ENCODE peak calls at places on chromosomes 2 and 18, in six cellular contexts. One of them, this sample, is unnamed. For H3K27me3, the result is how much of the 10 kb centered on the place peaks cover.

GRCh38 chr2:241066893-241067341 is 35.2 kb downstream of the MTERF4 start:
- DNase-seq in GM23248: peak
- DNase-seq in foreskin keratinocyte: no peak
- DNase-seq in heart left ventricle: no peak
- DNase-seq in kidney epithelial cell: no peak
- DNase-seq in thoracic aorta: no peak
- DNase-seq in this sample: no peak

GRCh38 chr2:3492951-3493609 is 26.3 kb downstream of the ADI1 start:
- DNase-seq in foreskin keratinocyte: no peak
- DNase-seq in GM23248: peak
- DNase-seq in kidney epithelial cell: peak
- DNase-seq in thoracic aorta: peak
- DNase-seq in heart left ventricle: no peak
- DNase-seq in this sample: no peak

GRCh38 chr2:54652540-54652939 is 70.9 kb upstream of the EML6 start:
- DNase-seq in heart left ventricle: no peak
- DNase-seq in kidney epithelial cell: no peak
- DNase-seq in thoracic aorta: no peak
- DNase-seq in foreskin keratinocyte: peak
- DNase-seq in GM23248: peak
- DNase-seq in this sample: no peak

GRCh38 chr2:113979172-113980128 is 89.6 kb downstream of the ACTR3 start:
- DNase-seq in GM23248: no peak
- DNase-seq in foreskin keratinocyte: no peak
- DNase-seq in thoracic aorta: no peak
- DNase-seq in heart left ventricle: no peak
- DNase-seq in kidney epithelial cell: no peak
- DNase-seq in this sample: peak

GRCh38 chr18:13112982-13113381 is 105.6 kb upstream of the LDLRAD4 start:
- DNase-seq in thoracic aorta: no peak
- DNase-seq in foreskin keratinocyte: no peak
- DNase-seq in heart left ventricle: peak
- DNase-seq in kidney epithelial cell: peak
- DNase-seq in GM23248: peak
- DNase-seq in this sample: peak

GRCh38 chr2:199484927-199485326 is 27.2 kb upstream of the SATB2 start:
- DNase-seq in foreskin keratinocyte: no peak
- DNase-seq in kidney epithelial cell: no peak
- DNase-seq in heart left ventricle: no peak
- DNase-seq in GM23248: peak
- DNase-seq in thoracic aorta: no peak
- DNase-seq in this sample: peak

GRCh38 chr2:212665948-212666347 is 127.3 kb upstream of the ERBB4 start:
- DNase-seq in GM23248: peak
- DNase-seq in foreskin keratinocyte: no peak
- DNase-seq in kidney epithelial cell: no peak
- DNase-seq in heart left ventricle: no peak
- DNase-seq in thoracic aorta: no peak
- DNase-seq in this sample: no peak

GRCh38 chr2:33320573-33320972 is 155.9 kb upstream of the RASGRP3 start:
- DNase-seq in kidney epithelial cell: no peak
- DNase-seq in foreskin keratinocyte: no peak
- DNase-seq in GM23248: peak
- DNase-seq in thoracic aorta: no peak
- DNase-seq in heart left ventricle: no peak
- DNase-seq in this sample: no peak

GRCh38 chr2:84022810-84023431 is 436.2 kb downstream of the SUCLG1 start:
- DNase-seq in GM23248: peak
- DNase-seq in heart left ventricle: no peak
- DNase-seq in kidney epithelial cell: peak
- DNase-seq in foreskin keratinocyte: peak
- DNase-seq in thoracic aorta: no peak
- DNase-seq in this sample: peak

GRCh38 chr2:1979101-1979500 is 234.8 kb upstream of the PXDN start:
- DNase-seq in GM23248: no peak
- DNase-seq in kidney epithelial cell: no peak
- DNase-seq in thoracic aorta: no peak
- DNase-seq in foreskin keratinocyte: no peak
- DNase-seq in heart left ventricle: no peak
- DNase-seq in this sample: no peak

GRCh38 chr2:18455256-18455862 is 105.1 kb downstream of the RDH14 start:
- DNase-seq in thoracic aorta: no peak
- DNase-seq in foreskin keratinocyte: no peak
- DNase-seq in heart left ventricle: no peak
- DNase-seq in kidney epithelial cell: no peak
- DNase-seq in GM23248: peak
- DNase-seq in this sample: peak

GRCh38 chr2:25349397-25349796 is 7.7 kb upstream of the DNMT3A start:
- DNase-seq in kidney epithelial cell: no peak
- DNase-seq in foreskin keratinocyte: no peak
- DNase-seq in heart left ventricle: no peak
- DNase-seq in thoracic aorta: no peak
- DNase-seq in GM23248: peak
- DNase-seq in this sample: no peak

GRCh38 chr2:54000524-54000923 is 29.7 kb upstream of the PSME4 start:
- DNase-seq in kidney epithelial cell: no peak
- DNase-seq in GM23248: no peak
- DNase-seq in foreskin keratinocyte: no peak
- DNase-seq in heart left ventricle: no peak
- DNase-seq in thoracic aorta: no peak
- DNase-seq in this sample: no peak

GRCh38 chr18:26654173-26655009 is 106.0 kb upstream of the KCTD1 start:
- DNase-seq in GM23248: no peak
- DNase-seq in foreskin keratinocyte: no peak
- DNase-seq in thoracic aorta: no peak
- DNase-seq in kidney epithelial cell: no peak
- DNase-seq in heart left ventricle: no peak
- DNase-seq in this sample: no peak

DNA sequence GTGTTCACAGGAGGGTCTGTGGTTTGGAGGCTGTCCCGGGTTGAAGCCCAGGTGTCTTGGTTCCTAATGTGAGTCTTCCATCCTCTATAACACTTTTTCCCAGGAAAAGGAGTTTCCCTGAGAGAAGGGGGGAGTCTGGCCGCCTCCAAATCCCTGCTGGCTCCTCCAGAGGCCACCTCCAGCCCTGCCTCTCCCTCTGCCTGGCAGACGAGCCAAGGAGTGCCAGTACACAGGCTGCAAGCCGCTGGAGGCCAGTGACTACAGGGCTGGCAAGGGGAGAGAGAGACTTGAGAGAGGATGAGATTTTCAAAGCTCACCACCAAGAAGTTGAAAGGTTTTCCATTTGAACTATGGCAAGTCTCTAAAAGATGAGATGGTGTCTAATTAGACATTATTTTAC is 154.2 kb upstream of the ID2 start:
- DNase-seq in kidney epithelial cell: no peak
- DNase-seq in heart left ventricle: no peak
- DNase-seq in foreskin keratinocyte: no peak
- DNase-seq in thoracic aorta: no peak
- DNase-seq in GM23248: no peak
- DNase-seq in this sample: no peak
- H3K27me3 ChIP-seq in kidney epithelial cell: under half
- H3K27me3 ChIP-seq in heart left ventricle: under half
- H3K27me3 ChIP-seq in foreskin keratinocyte: under half
- H3K27me3 ChIP-seq in thoracic aorta: under half
- H3K27me3 ChIP-seq in GM23248: under half
- H3K27me3 ChIP-seq in this sample: under half

DNA sequence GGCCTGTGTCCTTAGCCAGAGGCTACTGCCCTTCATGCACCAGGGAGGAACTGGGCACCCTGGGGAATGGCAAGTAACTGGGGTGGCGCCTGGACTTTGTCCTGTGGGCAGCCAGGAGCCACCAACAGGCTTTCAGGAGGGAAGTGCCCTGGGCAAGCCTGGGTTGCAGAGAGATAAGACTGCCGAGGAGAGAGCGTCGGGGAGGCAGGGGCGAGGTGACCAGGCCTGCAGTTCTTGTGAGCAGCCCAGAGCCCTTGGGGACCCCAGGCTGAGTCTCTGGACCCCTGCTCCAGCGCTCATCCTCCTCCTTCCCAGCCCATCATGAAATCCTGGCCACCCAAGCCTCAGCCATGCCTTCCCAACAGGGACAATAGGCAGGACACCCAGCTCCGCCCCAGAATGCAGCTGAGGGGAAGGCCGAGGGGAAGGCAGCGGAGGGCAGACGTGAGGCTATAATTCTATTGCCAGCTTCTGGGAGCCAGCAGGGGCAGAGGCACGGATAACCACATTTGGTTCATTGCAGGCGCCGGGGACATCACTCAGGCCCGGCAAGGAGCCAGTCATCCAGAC is 25.1 kb downstream of the ADRA2B start:
- DNase-seq in foreskin keratinocyte: no peak
- DNase-seq in heart left ventricle: no peak
- DNase-seq in thoracic aorta: no peak
- DNase-seq in GM23248: no peak
- DNase-seq in kidney epithelial cell: no peak
- DNase-seq in this sample: no peak
- H3K27me3 ChIP-seq in foreskin keratinocyte: under half
- H3K27me3 ChIP-seq in heart left ventricle: under half
- H3K27me3 ChIP-seq in thoracic aorta: under half
- H3K27me3 ChIP-seq in GM23248: under half
- H3K27me3 ChIP-seq in kidney epithelial cell: under half
- H3K27me3 ChIP-seq in this sample: under half

GRCh38 chr2:218954541-218955300 is 4.7 kb upstream of the CDK5R2 start:
- DNase-seq in kidney epithelial cell: no peak
- DNase-seq in foreskin keratinocyte: no peak
- DNase-seq in thoracic aorta: no peak
- DNase-seq in heart left ventricle: no peak
- DNase-seq in GM23248: no peak
- DNase-seq in this sample: peak
- H3K27me3 ChIP-seq in kidney epithelial cell: half or more
- H3K27me3 ChIP-seq in foreskin keratinocyte: half or more
- H3K27me3 ChIP-seq in thoracic aorta: under half
- H3K27me3 ChIP-seq in heart left ventricle: under half
- H3K27me3 ChIP-seq in GM23248: under half
- H3K27me3 ChIP-seq in this sample: under half

GRCh38 chr2:7057865-7058400 is 140.7 kb downstream of the RNF144A start:
- DNase-seq in GM23248: no peak
- DNase-seq in kidney epithelial cell: no peak
- DNase-seq in thoracic aorta: no peak
- DNase-seq in foreskin keratinocyte: no peak
- DNase-seq in heart left ventricle: no peak
- DNase-seq in this sample: no peak

GRCh38 chr2:7048762-7049294 is 131.6 kb downstream of the RNF144A start:
- DNase-seq in thoracic aorta: no peak
- DNase-seq in GM23248: no peak
- DNase-seq in kidney epithelial cell: no peak
- DNase-seq in foreskin keratinocyte: no peak
- DNase-seq in heart left ventricle: no peak
- DNase-seq in this sample: no peak

GRCh38 chr2:7052404-7052803 is 135.2 kb downstream of the RNF144A start:
- DNase-seq in GM23248: no peak
- DNase-seq in kidney epithelial cell: no peak
- DNase-seq in foreskin keratinocyte: no peak
- DNase-seq in thoracic aorta: no peak
- DNase-seq in heart left ventricle: no peak
- DNase-seq in this sample: no peak

GRCh38 chr2:7053650-7054262 is 136.5 kb downstream of the RNF144A start:
- DNase-seq in heart left ventricle: no peak
- DNase-seq in thoracic aorta: no peak
- DNase-seq in kidney epithelial cell: no peak
- DNase-seq in GM23248: no peak
- DNase-seq in foreskin keratinocyte: no peak
- DNase-seq in this sample: peak
- H3K27me3 ChIP-seq in heart left ventricle: under half
- H3K27me3 ChIP-seq in thoracic aorta: under half
- H3K27me3 ChIP-seq in kidney epithelial cell: under half
- H3K27me3 ChIP-seq in GM23248: under half
- H3K27me3 ChIP-seq in foreskin keratinocyte: under half
- H3K27me3 ChIP-seq in this sample: under half

DNA sequence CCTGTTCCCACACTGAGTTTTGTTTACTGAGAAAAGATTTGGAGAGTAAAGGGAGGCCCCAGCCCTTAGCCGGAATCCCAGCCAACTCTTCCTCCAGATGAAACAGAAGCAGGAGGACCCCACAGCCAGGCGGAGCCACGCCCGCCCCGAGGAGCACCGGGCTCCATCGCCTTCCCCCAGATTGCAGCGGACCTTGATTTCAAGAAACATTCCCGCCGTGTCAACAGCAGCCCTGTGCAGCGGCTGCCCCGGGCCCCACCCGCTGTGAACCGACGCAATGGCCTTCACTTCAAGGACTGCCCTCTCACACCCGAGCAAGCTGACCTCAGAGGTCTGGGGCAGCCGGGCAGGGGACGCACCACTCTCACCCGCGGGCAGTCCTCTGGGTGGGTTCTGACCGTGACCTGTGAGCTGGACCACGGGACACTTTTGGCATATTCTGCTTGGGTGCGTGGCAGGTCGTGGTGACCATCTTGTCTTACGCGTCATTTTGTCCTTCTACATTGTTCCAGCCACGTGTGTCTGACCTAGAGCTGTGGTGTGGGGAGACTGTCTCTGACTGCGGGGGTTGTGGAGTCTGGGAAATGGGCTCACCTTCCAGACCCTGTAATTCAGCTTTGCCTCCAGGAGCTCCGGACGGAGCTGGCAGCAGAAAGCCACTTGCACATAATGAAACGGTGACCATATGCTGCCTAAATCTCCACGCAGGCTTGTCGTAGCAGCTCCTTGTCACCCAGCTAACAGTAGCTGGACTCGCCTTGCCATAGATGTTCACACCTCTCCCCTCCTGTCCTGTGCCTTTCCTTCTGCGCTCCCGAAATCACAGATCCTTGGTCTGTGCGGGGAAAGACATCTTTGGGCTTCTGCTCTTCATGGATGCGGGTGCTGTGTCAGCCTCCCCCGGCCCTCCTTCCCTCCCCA is 32.0 kb upstream of the INHBB start:
- DNase-seq in thoracic aorta: no peak
- DNase-seq in GM23248: no peak
- DNase-seq in kidney epithelial cell: no peak
- DNase-seq in heart left ventricle: no peak
- DNase-seq in foreskin keratinocyte: no peak
- DNase-seq in this sample: peak
- H3K27me3 ChIP-seq in thoracic aorta: under half
- H3K27me3 ChIP-seq in GM23248: under half
- H3K27me3 ChIP-seq in kidney epithelial cell: under half
- H3K27me3 ChIP-seq in heart left ventricle: under half
- H3K27me3 ChIP-seq in foreskin keratinocyte: under half
- H3K27me3 ChIP-seq in this sample: under half

GRCh38 chr2:26843041-26843440 is 4.9 kb upstream of the DPYSL5 start:
- DNase-seq in heart left ventricle: no peak
- DNase-seq in GM23248: no peak
- DNase-seq in thoracic aorta: no peak
- DNase-seq in foreskin keratinocyte: no peak
- DNase-seq in kidney epithelial cell: no peak
- DNase-seq in this sample: no peak

GRCh38 chr2:26846334-26846863 is 1.5 kb upstream of the DPYSL5 start:
- DNase-seq in GM23248: peak
- DNase-seq in thoracic aorta: no peak
- DNase-seq in heart left ventricle: peak
- DNase-seq in kidney epithelial cell: peak
- DNase-seq in foreskin keratinocyte: no peak
- DNase-seq in this sample: peak

GRCh38 chr2:26847663-26848335 is at the start of gene DPYSL5:
- DNase-seq in foreskin keratinocyte: no peak
- DNase-seq in thoracic aorta: no peak
- DNase-seq in GM23248: no peak
- DNase-seq in kidney epithelial cell: no peak
- DNase-seq in heart left ventricle: no peak
- DNase-seq in this sample: peak

GRCh38 chr2:26846881-26847662 is 860 bp upstream of the DPYSL5 start:
- DNase-seq in kidney epithelial cell: no peak
- DNase-seq in foreskin keratinocyte: no peak
- DNase-seq in thoracic aorta: no peak
- DNase-seq in heart left ventricle: no peak
- DNase-seq in GM23248: no peak
- DNase-seq in this sample: peak

GRCh38 chr2:26845021-26845420 is 2.9 kb upstream of the DPYSL5 start:
- DNase-seq in heart left ventricle: no peak
- DNase-seq in foreskin keratinocyte: no peak
- DNase-seq in thoracic aorta: no peak
- DNase-seq in GM23248: no peak
- DNase-seq in kidney epithelial cell: no peak
- DNase-seq in this sample: peak
- H3K27me3 ChIP-seq in heart left ventricle: under half
- H3K27me3 ChIP-seq in foreskin keratinocyte: half or more
- H3K27me3 ChIP-seq in thoracic aorta: under half
- H3K27me3 ChIP-seq in GM23248: half or more
- H3K27me3 ChIP-seq in kidney epithelial cell: half or more
- H3K27me3 ChIP-seq in this sample: under half